ENCODE peak calls at places on chromosomes 13 and 19, in seven cellular contexts. One of them, this sample, is unnamed.

GRCh38 chr13:24264976-24265375 is 44.4 kb upstream of the C1QTNF9 start:
- DNase-seq in A549: no peak
- DNase-seq in stomach: no peak
- DNase-seq in H1: no peak
- DNase-seq in ovary: no peak
- DNase-seq in esophagus muscularis mucosa: no peak
- DNase-seq in HepG2: no peak
- DNase-seq in this sample: no peak

GRCh38 chr19:48390188-48391099 is 907 bp downstream of the KDELR1 start:
- DNase-seq in A549: peak
- DNase-seq in stomach: peak
- DNase-seq in H1: peak
- DNase-seq in ovary: peak
- DNase-seq in esophagus muscularis mucosa: no peak
- DNase-seq in HepG2: peak
- DNase-seq in this sample: peak

GRCh38 chr19:7832781-7833180 is 2.8 kb downstream of the EVI5L start:
- DNase-seq in A549: no peak
- DNase-seq in stomach: no peak
- DNase-seq in H1: no peak
- DNase-seq in ovary: no peak
- DNase-seq in esophagus muscularis mucosa: no peak
- DNase-seq in HepG2: no peak
- DNase-seq in this sample: no peak

GRCh38 chr19:408441-409005 is 424 bp downstream of the C2CD4C start:
- DNase-seq in A549: no peak
- DNase-seq in stomach: no peak
- DNase-seq in H1: peak
- DNase-seq in ovary: no peak
- DNase-seq in esophagus muscularis mucosa: no peak
- DNase-seq in HepG2: no peak
- DNase-seq in this sample: no peak

GRCh38 chr13:107258599-107259187 is 690.8 kb upstream of the ARGLU1 start:
- DNase-seq in A549: no peak
- DNase-seq in stomach: no peak
- DNase-seq in H1: no peak
- DNase-seq in ovary: no peak
- DNase-seq in esophagus muscularis mucosa: no peak
- DNase-seq in HepG2: no peak
- DNase-seq in this sample: no peak

GRCh38 chr13:39350461-39350881 is 252.5 kb downstream of the LHFPL6 start:
- DNase-seq in A549: no peak
- DNase-seq in stomach: no peak
- DNase-seq in H1: no peak
- DNase-seq in ovary: no peak
- DNase-seq in esophagus muscularis mucosa: no peak
- DNase-seq in HepG2: no peak
- DNase-seq in this sample: no peak

GRCh38 chr19:3479819-3480215 is 508 bp downstream of the SMIM24 start:
- DNase-seq in A549: peak
- DNase-seq in stomach: peak
- DNase-seq in H1: peak
- DNase-seq in ovary: no peak
- DNase-seq in esophagus muscularis mucosa: no peak
- DNase-seq in HepG2: no peak
- DNase-seq in this sample: no peak

GRCh38 chr13:114004416-114005205 is 30.7 kb upstream of the C13orf46 start:
- DNase-seq in A549: no peak
- DNase-seq in stomach: peak
- DNase-seq in H1: no peak
- DNase-seq in ovary: no peak
- DNase-seq in esophagus muscularis mucosa: peak
- DNase-seq in HepG2: peak
- DNase-seq in this sample: no peak

GRCh38 chr13:59641261-59641660 is 522.5 kb downstream of the DIAPH3 start:
- DNase-seq in A549: no peak
- DNase-seq in stomach: no peak
- DNase-seq in H1: peak
- DNase-seq in ovary: no peak
- DNase-seq in esophagus muscularis mucosa: peak
- DNase-seq in HepG2: no peak
- DNase-seq in this sample: no peak

DNA sequence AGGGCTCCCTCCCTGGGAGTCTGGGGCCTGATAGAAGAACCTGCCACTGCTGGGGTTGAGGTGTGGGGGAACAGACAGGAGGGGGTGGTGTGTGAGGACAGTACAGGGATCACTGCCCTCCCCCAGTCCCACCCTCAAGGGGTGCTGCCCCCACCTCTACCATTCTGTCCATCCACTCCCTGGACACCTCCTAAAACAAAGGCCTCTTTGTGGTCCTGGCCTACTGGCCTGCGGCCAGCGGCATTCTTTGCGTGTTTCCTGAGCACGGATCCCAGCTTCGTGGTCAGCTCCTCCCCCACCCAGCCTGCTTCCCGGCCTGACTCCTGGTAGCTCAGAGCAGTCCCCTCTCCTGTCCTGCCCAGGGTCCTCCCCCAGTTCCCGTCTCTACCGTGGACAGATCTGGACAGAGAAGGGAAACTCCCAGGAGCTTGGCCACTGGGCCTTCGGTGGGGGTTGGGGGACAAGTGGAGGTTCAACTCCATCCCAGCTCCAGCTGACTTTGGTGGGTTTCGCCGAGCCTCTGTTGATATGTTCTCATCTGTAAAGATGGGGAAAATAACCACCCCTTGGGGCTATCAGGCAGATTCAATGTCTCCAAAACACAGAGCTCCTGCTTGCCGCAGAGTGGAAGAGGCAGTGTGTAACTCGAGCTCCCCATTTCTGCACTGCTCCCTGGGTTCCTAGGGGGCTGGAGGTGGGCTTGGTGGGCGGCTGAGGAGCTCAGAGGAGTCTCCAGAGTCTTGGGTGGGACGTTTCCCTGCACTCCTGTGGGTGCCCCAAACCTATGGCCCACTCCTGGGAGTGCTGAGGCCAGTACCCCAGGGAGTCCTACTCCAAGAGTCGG is 48.7 kb downstream of the LYL1 start:
- DNase-seq in A549: peak
- DNase-seq in stomach: peak
- DNase-seq in H1: no peak
- DNase-seq in ovary: peak
- DNase-seq in esophagus muscularis mucosa: peak
- DNase-seq in HepG2: peak
- DNase-seq in this sample: peak
- TF ChIP-seq EP300 in A549: no peak
- TF ChIP-seq EP300 in stomach: no peak
- TF ChIP-seq EP300 in H1: no peak
- TF ChIP-seq EP300 in ovary: no peak
- TF ChIP-seq EP300 in esophagus muscularis mucosa: no peak
- TF ChIP-seq EP300 in HepG2: peak
- TF ChIP-seq EP300 in this sample: peak

DNA sequence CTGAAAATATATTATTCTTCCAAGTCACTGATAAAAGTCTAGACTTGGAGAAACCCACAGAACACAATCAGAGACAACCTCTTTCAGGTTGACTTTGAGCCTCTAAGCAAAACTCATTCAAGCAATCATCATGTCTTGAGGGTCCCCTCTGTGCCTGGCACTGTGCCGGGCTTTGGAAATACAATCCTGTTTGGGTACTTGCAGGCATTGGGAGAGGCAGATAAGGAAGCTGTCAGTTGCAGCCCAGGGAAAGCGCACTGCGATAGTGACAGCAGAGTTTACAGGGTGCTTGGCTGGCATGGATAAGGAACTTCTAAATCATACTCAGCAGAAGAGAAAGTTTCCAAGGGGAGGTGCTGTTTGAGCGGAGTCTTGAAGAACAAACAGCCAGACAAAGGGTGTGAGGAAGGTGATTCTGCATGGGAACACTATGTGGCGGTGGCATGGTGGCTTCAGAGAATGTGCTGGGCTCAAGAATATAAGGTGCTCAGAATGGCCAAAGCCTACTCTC is 9.1 kb downstream of the SERP2 start:
- DNase-seq in A549: no peak
- DNase-seq in stomach: peak
- DNase-seq in H1: no peak
- DNase-seq in ovary: no peak
- DNase-seq in esophagus muscularis mucosa: no peak
- DNase-seq in HepG2: no peak
- DNase-seq in this sample: no peak
- TF ChIP-seq EP300 in A549: no peak
- TF ChIP-seq EP300 in stomach: no peak
- TF ChIP-seq EP300 in H1: no peak
- TF ChIP-seq EP300 in ovary: no peak
- TF ChIP-seq EP300 in esophagus muscularis mucosa: no peak
- TF ChIP-seq EP300 in HepG2: no peak
- TF ChIP-seq EP300 in this sample: no peak

DNA sequence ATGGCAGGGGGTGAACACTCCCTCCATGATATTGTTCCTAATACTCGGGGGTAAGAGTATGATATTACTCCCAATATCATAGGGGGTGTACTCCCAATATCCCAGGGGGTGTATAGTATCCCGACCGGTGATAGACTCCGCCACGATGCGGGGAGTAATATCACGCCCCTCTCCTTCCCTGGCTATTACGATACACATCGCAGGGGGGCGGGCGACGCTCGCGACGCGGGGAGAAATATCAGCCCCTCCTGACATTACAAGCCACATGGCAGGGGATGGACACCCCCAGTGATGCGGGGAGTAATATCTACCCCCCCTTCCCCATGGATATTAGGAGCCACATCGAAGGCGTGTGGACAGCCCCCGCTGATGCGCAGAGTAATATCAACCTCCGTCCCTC is 3.2 kb upstream of the RGCC start:
- DNase-seq in A549: no peak
- DNase-seq in stomach: no peak
- DNase-seq in H1: no peak
- DNase-seq in ovary: no peak
- DNase-seq in esophagus muscularis mucosa: no peak
- DNase-seq in HepG2: no peak
- DNase-seq in this sample: no peak
- TF ChIP-seq EP300 in A549: no peak
- TF ChIP-seq EP300 in stomach: no peak
- TF ChIP-seq EP300 in H1: no peak
- TF ChIP-seq EP300 in ovary: no peak
- TF ChIP-seq EP300 in esophagus muscularis mucosa: no peak
- TF ChIP-seq EP300 in HepG2: no peak
- TF ChIP-seq EP300 in this sample: no peak

GRCh38 chr19:6030214-6030507 is 52.2 kb upstream of the RANBP3 start:
- DNase-seq in A549: no peak
- DNase-seq in stomach: no peak
- DNase-seq in H1: no peak
- DNase-seq in ovary: no peak
- DNase-seq in esophagus muscularis mucosa: no peak
- DNase-seq in HepG2: no peak
- DNase-seq in this sample: no peak
- TF ChIP-seq EP300 in A549: no peak
- TF ChIP-seq EP300 in stomach: no peak
- TF ChIP-seq EP300 in H1: no peak
- TF ChIP-seq EP300 in ovary: no peak
- TF ChIP-seq EP300 in esophagus muscularis mucosa: no peak
- TF ChIP-seq EP300 in HepG2: no peak
- TF ChIP-seq EP300 in this sample: no peak

GRCh38 chr19:28555317-28555716 is 657.6 kb downstream of the UQCRFS1 start:
- DNase-seq in A549: no peak
- DNase-seq in stomach: no peak
- DNase-seq in H1: no peak
- DNase-seq in ovary: no peak
- DNase-seq in esophagus muscularis mucosa: peak
- DNase-seq in HepG2: no peak
- DNase-seq in this sample: no peak

GRCh38 chr19:28554321-28555091 is 658.4 kb downstream of the UQCRFS1 start:
- DNase-seq in A549: no peak
- DNase-seq in stomach: no peak
- DNase-seq in H1: no peak
- DNase-seq in ovary: no peak
- DNase-seq in esophagus muscularis mucosa: peak
- DNase-seq in HepG2: no peak
- DNase-seq in this sample: no peak

GRCh38 chr19:28560786-28561185 is 652.2 kb downstream of the UQCRFS1 start:
- DNase-seq in A549: no peak
- DNase-seq in stomach: no peak
- DNase-seq in H1: no peak
- DNase-seq in ovary: no peak
- DNase-seq in esophagus muscularis mucosa: no peak
- DNase-seq in HepG2: no peak
- DNase-seq in this sample: no peak

GRCh38 chr19:28556371-28556770 is 656.6 kb downstream of the UQCRFS1 start:
- DNase-seq in A549: no peak
- DNase-seq in stomach: no peak
- DNase-seq in H1: peak
- DNase-seq in ovary: no peak
- DNase-seq in esophagus muscularis mucosa: peak
- DNase-seq in HepG2: no peak
- DNase-seq in this sample: no peak

DNA sequence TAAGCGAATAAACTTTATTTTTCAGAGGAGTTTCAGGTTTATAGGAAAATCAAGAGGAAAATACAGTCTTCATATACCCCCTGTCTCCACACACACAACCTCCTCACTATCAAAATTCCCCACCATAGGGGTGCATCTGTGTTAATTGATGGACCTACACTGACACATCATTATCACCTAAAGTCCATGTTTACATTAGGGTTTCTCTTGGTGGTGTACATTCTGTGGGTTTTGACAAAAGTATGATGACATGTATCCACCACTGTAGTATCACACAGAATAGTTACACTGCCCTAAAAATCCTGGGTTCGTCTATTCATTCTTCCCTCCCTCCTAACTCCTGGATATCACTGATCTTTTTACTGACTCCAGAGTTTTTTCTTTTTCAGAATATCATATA is 654.2 kb downstream of the UQCRFS1 start:
- DNase-seq in A549: no peak
- DNase-seq in stomach: no peak
- DNase-seq in H1: no peak
- DNase-seq in ovary: no peak
- DNase-seq in esophagus muscularis mucosa: no peak
- DNase-seq in HepG2: no peak
- DNase-seq in this sample: no peak
- TF ChIP-seq EP300 in A549: no peak
- TF ChIP-seq EP300 in stomach: no peak
- TF ChIP-seq EP300 in H1: no peak
- TF ChIP-seq EP300 in ovary: no peak
- TF ChIP-seq EP300 in esophagus muscularis mucosa: no peak
- TF ChIP-seq EP300 in HepG2: no peak
- TF ChIP-seq EP300 in this sample: no peak

GRCh38 chr13:19982447-19983043 is 24.0 kb downstream of the ZMYM2 start:
- DNase-seq in A549: no peak
- DNase-seq in stomach: no peak
- DNase-seq in H1: no peak
- DNase-seq in ovary: no peak
- DNase-seq in esophagus muscularis mucosa: no peak
- DNase-seq in HepG2: no peak
- DNase-seq in this sample: no peak
- TF ChIP-seq EP300 in A549: no peak
- TF ChIP-seq EP300 in stomach: no peak
- TF ChIP-seq EP300 in H1: no peak
- TF ChIP-seq EP300 in ovary: no peak
- TF ChIP-seq EP300 in esophagus muscularis mucosa: no peak
- TF ChIP-seq EP300 in HepG2: no peak
- TF ChIP-seq EP300 in this sample: no peak

GRCh38 chr19:44776402-44777096 is 1.1 kb upstream of the CBLC start:
- DNase-seq in A549: no peak
- DNase-seq in stomach: peak
- DNase-seq in H1: no peak
- DNase-seq in ovary: no peak
- DNase-seq in esophagus muscularis mucosa: no peak
- DNase-seq in HepG2: no peak
- DNase-seq in this sample: no peak
- TF ChIP-seq EP300 in A549: no peak
- TF ChIP-seq EP300 in stomach: no peak
- TF ChIP-seq EP300 in H1: no peak
- TF ChIP-seq EP300 in ovary: no peak
- TF ChIP-seq EP300 in esophagus muscularis mucosa: no peak
- TF ChIP-seq EP300 in HepG2: no peak
- TF ChIP-seq EP300 in this sample: no peak

GRCh38 chr13:48001127-48001881 is at the start of gene SUCLA2:
- DNase-seq in A549: peak
- DNase-seq in stomach: peak
- DNase-seq in H1: peak
- DNase-seq in ovary: peak
- DNase-seq in esophagus muscularis mucosa: peak
- DNase-seq in HepG2: peak
- DNase-seq in this sample: peak
- TF ChIP-seq EP300 in A549: no peak
- TF ChIP-seq EP300 in stomach: no peak
- TF ChIP-seq EP300 in H1: no peak
- TF ChIP-seq EP300 in ovary: no peak
- TF ChIP-seq EP300 in esophagus muscularis mucosa: no peak
- TF ChIP-seq EP300 in HepG2: no peak
- TF ChIP-seq EP300 in this sample: peak